ENCODE peak calls at places on chromosomes 5 and 9, in five cellular contexts. B is DMS153; P is M059J; W is upper lobe of right lung; Q is activated CD4-positive, alpha-beta T cell treated with anti-CD3 and anti-CD28 coated beads, Interleukin-2, amount 10 ng/mL, durations not matched to agents 7 days and 5 days. F is an unnamed sample.
A peak's percentile ranks its signal among the peaks of the same experiment; 100 is the strongest.

GRCh38 chr9:92668746-92669526 is 995 bp downstream of the IPPK start:
- DNase-seq in P (peak; percentile 76), Q (peak; percentile 47), W (peak; percentile 76), B (no peak), F (peak; percentile 17)

GRCh38 chr5:82183828-82184227 is 94.3 kb downstream of the RPS23 start:
- DNase-seq in Q (no peak), B (no peak), W (no peak), P (peak; percentile 32), F (no peak)

GRCh38 chr9:115034801-115035200 is 83.2 kb downstream of the TNC start:
- DNase-seq in W (no peak), P (peak; percentile 89), B (no peak), Q (no peak), F (no peak)

GRCh38 chr5:76787237-76787636 is 31.6 kb upstream of the F2RL1 start:
- DNase-seq in Q (no peak), W (no peak), P (peak; percentile 63), B (no peak), F (no peak)

GRCh38 chr9:95923794-95924193 is 48.3 kb downstream of the ERCC6L2 start:
- DNase-seq in B (no peak), Q (no peak), P (peak; percentile 3), W (no peak), F (no peak)

GRCh38 chr5:40569549-40570270 is 110.0 kb upstream of the PTGER4 start:
- DNase-seq in B (no peak), Q (no peak), W (no peak), P (no peak), F (no peak)

GRCh38 chr9:34501889-34502425 is 20.8 kb downstream of the ENHO start:
- DNase-seq in B (no peak), Q (no peak), W (peak; percentile 79), P (peak; percentile 74), F (no peak)

GRCh38 chr9:18947772-18948391 is 85.1 kb downstream of the SAXO1 start:
- DNase-seq in B (peak; percentile 36), Q (no peak), W (no peak), P (no peak), F (no peak)

GRCh38 chr5:161966544-161966943 is 101.0 kb upstream of the GABRG2 start:
- DNase-seq in B (no peak), Q (no peak), P (no peak), W (no peak), F (no peak)

GRCh38 chr5:105836263-105836662 is 1834.5 kb downstream of the EFNA5 start:
- DNase-seq in W (no peak), Q (no peak), B (no peak), P (no peak), F (no peak)

GRCh38 chr5:90092734-90093133 is 316.8 kb downstream of the CETN3 start:
- DNase-seq in P (no peak), Q (no peak), W (no peak), B (no peak), F (no peak)

GRCh38 chr5:61333351-61334223 is 1.5 kb downstream of the ZSWIM6 start:
- DNase-seq in B (no peak), Q (peak; percentile 8), P (peak; percentile 46), W (peak; percentile 82), F (peak; percentile 42)

GRCh38 chr5:159458217-159458711 is 128.0 kb upstream of the IL12B start:
- DNase-seq in W (no peak), B (no peak), P (no peak), Q (no peak), F (no peak)

GRCh38 chr5:14872070-14872989 is 752 bp upstream of the ANKH start:
- DNase-seq in P (peak; percentile 49), W (peak; percentile 83), B (peak; percentile 26), Q (peak; percentile 63), F (peak; percentile 67)

GRCh38 chr9:107386396-107386795 is 103.2 kb downstream of the KLF4 start:
- DNase-seq in B (no peak), Q (no peak), W (no peak), P (no peak), F (no peak)

GRCh38 chr5:118029807-118030206 is 958.5 kb downstream of the DTWD2 start:
- DNase-seq in P (no peak), W (no peak), B (no peak), Q (no peak), F (no peak)

GRCh38 chr5:41722359-41722950 is 147.8 kb downstream of the OXCT1 start:
- DNase-seq in B (no peak), P (peak; percentile 2), Q (no peak), W (no peak), F (no peak)

GRCh38 chr5:150656191-150657132 is 4.6 kb upstream of the MYOZ3 start:
- DNase-seq in Q (peak; percentile 78), B (peak; percentile 26), P (peak; percentile 58), W (peak; percentile 87), F (peak; percentile 77)

GRCh38 chr5:38189031-38189632 is 69.2 kb upstream of the EGFLAM start:
- DNase-seq in B (no peak), W (no peak), Q (no peak), P (peak; percentile 9), F (no peak)

GRCh38 chr5:153050496-153051179 is 439.8 kb upstream of the GRIA1 start:
- DNase-seq in P (no peak), B (no peak), Q (no peak), W (no peak), F (no peak)

GRCh38 chr5:115414406-115415142 is 118.1 kb upstream of the CCDC112 start:
- DNase-seq in W (no peak), P (no peak), B (no peak), Q (no peak), F (no peak)

GRCh38 chr9:125632321-125633115 is 74.5 kb downstream of the MAPKAP1 start:
- DNase-seq in W (no peak), Q (no peak), B (peak; percentile 59), P (peak; percentile 87), F (no peak)

GRCh38 chr5:98096155-98096554 is 677.3 kb upstream of the RGMB start:
- DNase-seq in W (no peak), B (no peak), Q (no peak), P (peak; percentile 47), F (no peak)

GRCh38 chr9:90142580-90142979 is 500.0 kb downstream of the DIRAS2 start:
- DNase-seq in W (no peak), P (peak; percentile 36), Q (peak; percentile 69), B (peak; percentile 79), F (peak; percentile 19)

GRCh38 chr5:130400091-130400490 is 495.8 kb downstream of the CHSY3 start:
- DNase-seq in B (no peak), P (peak; percentile 8), W (no peak), Q (no peak), F (no peak)

GRCh38 chr5:158979749-158980521 is 119.8 kb downstream of the EBF1 start:
- DNase-seq in Q (no peak), W (no peak), P (peak; percentile 40), B (peak; percentile 26), F (no peak)

F was measured in immature natural killer cell.